ENCODE peak calls at places on chromosomes 16 and 17, in ten cellular contexts. Z, E, S, L, Q, V, R, K, J and O are unnamed samples.

GRCh38 chr16:180921-181667 is 835 bp downstream of the HBQ1 start:
- DNase-seq in V (peak), E (peak), Q (peak), J (peak), K (peak), R (peak), S (peak), Z (peak), L (peak), O (peak)

GRCh38 chr17:17856386-17856785 is 19.6 kb upstream of the SREBF1 start:
- DNase-seq in R (no peak), E (no peak), L (no peak), K (no peak), Q (no peak), S (no peak), J (no peak), V (no peak), Z (no peak), O (peak)

GRCh38 chr16:30985401-30986128 is 558 bp downstream of the HSD3B7 start:
- DNase-seq in S (no peak), L (no peak), K (peak), R (no peak), V (no peak), Q (peak), E (peak), Z (peak), J (peak), O (peak)

GRCh38 chr17:31052187-31052889 is 42.4 kb upstream of the NF1 start:
- DNase-seq in L (peak), J (no peak), V (no peak), E (no peak), S (peak), Q (no peak), R (peak), K (no peak), Z (peak), O (peak)

GRCh38 chr16:57070986-57071540 is 21.3 kb upstream of the CPNE2 start:
- DNase-seq in E (no peak), S (no peak), V (no peak), Q (no peak), R (no peak), J (no peak), L (no peak), K (no peak), Z (no peak), O (no peak)

GRCh38 chr17:73588291-73589095 is 55.8 kb downstream of the SDK2 start:
- DNase-seq in Q (no peak), S (no peak), E (no peak), Z (no peak), K (no peak), R (no peak), J (no peak), L (no peak), V (no peak), O (no peak)

GRCh38 chr17:12395733-12396354 is 269.8 kb upstream of the MYOCD start:
- DNase-seq in S (peak), Z (peak), V (no peak), J (no peak), R (peak), K (no peak), L (no peak), E (peak), Q (peak), O (peak)

GRCh38 chr16:18932243-18932997 is 6.2 kb upstream of the SMG1 start:
- DNase-seq in R (peak), L (peak), V (no peak), E (no peak), Q (no peak), K (no peak), Z (peak), S (peak), J (no peak), O (peak)

GRCh38 chr17:41695134-41695661 is 6.5 kb downstream of the EIF1 start:
- DNase-seq in L (no peak), J (no peak), E (no peak), Z (no peak), V (no peak), S (no peak), R (no peak), Q (no peak), K (no peak), O (no peak)

GRCh38 chr17:69592692-69593350 is 178.3 kb downstream of the MAP2K6 start:
- DNase-seq in S (no peak), R (peak), L (peak), J (no peak), Z (no peak), V (no peak), E (no peak), Q (no peak), K (no peak), O (no peak)

GRCh38 chr17:17491546-17491988 is 4.6 kb downstream of the RASD1 start:
- DNase-seq in Q (no peak), Z (no peak), E (no peak), V (no peak), L (no peak), J (no peak), S (no peak), K (no peak), R (no peak), O (no peak)

GRCh38 chr16:86090461-86091170 is 191.7 kb downstream of the IRF8 start:
- DNase-seq in K (no peak), E (no peak), S (no peak), J (no peak), L (no peak), Q (no peak), Z (no peak), V (no peak), R (no peak), O (no peak)

GRCh38 chr16:85334718-85335583 is 222.7 kb upstream of the CIBAR2 start:
- DNase-seq in J (peak), E (peak), Q (peak), Z (no peak), S (no peak), V (peak), R (no peak), L (peak), K (no peak), O (peak)

GRCh38 chr17:17042851-17043667 is 802 bp downstream of the MPRIP start:
- DNase-seq in E (no peak), V (peak), J (no peak), R (no peak), L (peak), Q (no peak), S (no peak), Z (peak), K (no peak), O (no peak)

GRCh38 chr16:89493776-89494175 is 3.4 kb upstream of the ANKRD11 start:
- DNase-seq in K (no peak), S (no peak), V (no peak), E (no peak), R (no peak), Q (no peak), L (no peak), J (no peak), Z (no peak), O (no peak)